ENCODE peak calls at places on chromosomes 7 and 10, in nine cellular contexts. Z, J, T, Y, G, D, R, N and X are unnamed samples.

GRCh38 chr7:130084037-130084875 is 13.9 kb downstream of the KLHDC10 start:
- DNase-seq in Y (no peak), J (no peak), G (no peak), N (no peak), T (no peak), Z (no peak), D (no peak), R (no peak), X (no peak)

GRCh38 chr10:3119796-3120459 is 52.6 kb downstream of the PFKP start:
- DNase-seq in D (no peak), J (no peak), R (no peak), Y (no peak), Z (no peak), G (peak; percentile 55), T (no peak), N (no peak), X (no peak)

GRCh38 chr7:137903382-137904169 is 56.8 kb upstream of the DGKI start:
- DNase-seq in G (peak; percentile 42), D (no peak), J (peak; percentile 80), N (peak; percentile 50), R (peak; percentile 76), Y (peak; percentile 62), Z (peak; percentile 57), T (peak; percentile 71), X (peak; percentile 55)

GRCh38 chr7:140698477-140698876 is 2.0 kb downstream of the NDUFB2 start:
- DNase-seq in J (no peak), Z (no peak), N (no peak), R (no peak), G (no peak), Y (no peak), T (no peak), D (no peak), X (no peak)

GRCh38 chr7:6271091-6271658 is 1.2 kb downstream of the CYTH3 start:
- DNase-seq in G (no peak), J (peak; percentile 38), D (no peak), Z (no peak), R (no peak), Y (peak; percentile 62), T (peak; percentile 72), N (no peak), X (peak; percentile 35)

GRCh38 chr7:118232837-118233236 is 8.3 kb downstream of the ANKRD7 start:
- DNase-seq in J (no peak), D (no peak), R (no peak), G (no peak), N (no peak), Z (no peak), Y (no peak), T (no peak), X (no peak)

GRCh38 chr7:146131701-146132100 is 15.1 kb downstream of the CNTNAP2 start:
- DNase-seq in D (no peak), J (no peak), N (no peak), Z (no peak), T (no peak), Y (no peak), R (no peak), G (no peak), X (no peak)

GRCh38 chr10:3397231-3397630 is 224.6 kb upstream of the PITRM1 start:
- DNase-seq in G (no peak), Z (no peak), D (no peak), N (no peak), Y (no peak), J (no peak), R (no peak), T (no peak), X (no peak)

GRCh38 chr10:29611796-29612381 is 22.9 kb downstream of the SVIL start:
- DNase-seq in D (no peak), J (no peak), G (no peak), R (no peak), N (no peak), Z (no peak), T (no peak), Y (no peak), X (no peak)

GRCh38 chr10:70321897-70322890 is 38.4 kb upstream of the NPFFR1 start:
- DNase-seq in J (no peak), N (no peak), T (no peak), G (no peak), D (no peak), Y (no peak), R (no peak), Z (no peak), X (peak; percentile 19)

GRCh38 chr10:96075977-96076376 is 32.6 kb downstream of the CCNJ start:
- DNase-seq in Z (no peak), N (no peak), D (no peak), Y (no peak), J (no peak), G (no peak), R (no peak), T (no peak), X (no peak)

GRCh38 chr7:43112941-43113621 is 634 bp downstream of the HECW1 start:
- DNase-seq in D (no peak), G (peak; percentile 29), Z (no peak), T (no peak), J (no peak), N (no peak), R (no peak), Y (no peak), X (no peak)

GRCh38 chr7:24609059-24609458 is 35.8 kb downstream of the PALS2 start:
- DNase-seq in Y (no peak), D (no peak), G (no peak), J (no peak), R (no peak), T (no peak), Z (no peak), N (no peak), X (no peak)

GRCh38 chr7:17396692-17397091 is 98.2 kb downstream of the AHR start:
- DNase-seq in D (no peak), Z (no peak), J (peak; percentile 18), R (no peak), Y (no peak), G (no peak), N (no peak), T (no peak), X (no peak)

GRCh38 chr10:114009281-114009996 is 34.2 kb upstream of the ADRB1 start:
- DNase-seq in N (no peak), D (no peak), G (no peak), R (no peak), Z (no peak), T (no peak), Y (no peak), J (no peak), X (no peak)

GRCh38 chr10:31188792-31189406 is 130.1 kb upstream of the ZEB1 start:
- DNase-seq in G (no peak), Y (no peak), Z (no peak), J (no peak), N (no peak), D (no peak), T (no peak), R (no peak), X (no peak)

GRCh38 chr10:30671011-30671616 is 41.6 kb upstream of the LYZL2 start:
- DNase-seq in G (peak; percentile 12), J (peak; percentile 17), N (peak; percentile 30), Y (peak; percentile 14), D (no peak), Z (peak; percentile 65), R (no peak), T (no peak), X (no peak)

GRCh38 chr7:37973915-37974314 is 53.5 kb downstream of the EPDR1 start:
- DNase-seq in Y (no peak), N (no peak), G (no peak), T (no peak), Z (no peak), R (no peak), D (no peak), J (no peak), X (no peak)
- TF ChIP-seq POLR2AphosphoS5 in Y (no peak), N (no peak), G (no peak), T (no peak), Z (no peak), R (no peak), D (no peak), J (no peak), X (no peak)

DNA sequence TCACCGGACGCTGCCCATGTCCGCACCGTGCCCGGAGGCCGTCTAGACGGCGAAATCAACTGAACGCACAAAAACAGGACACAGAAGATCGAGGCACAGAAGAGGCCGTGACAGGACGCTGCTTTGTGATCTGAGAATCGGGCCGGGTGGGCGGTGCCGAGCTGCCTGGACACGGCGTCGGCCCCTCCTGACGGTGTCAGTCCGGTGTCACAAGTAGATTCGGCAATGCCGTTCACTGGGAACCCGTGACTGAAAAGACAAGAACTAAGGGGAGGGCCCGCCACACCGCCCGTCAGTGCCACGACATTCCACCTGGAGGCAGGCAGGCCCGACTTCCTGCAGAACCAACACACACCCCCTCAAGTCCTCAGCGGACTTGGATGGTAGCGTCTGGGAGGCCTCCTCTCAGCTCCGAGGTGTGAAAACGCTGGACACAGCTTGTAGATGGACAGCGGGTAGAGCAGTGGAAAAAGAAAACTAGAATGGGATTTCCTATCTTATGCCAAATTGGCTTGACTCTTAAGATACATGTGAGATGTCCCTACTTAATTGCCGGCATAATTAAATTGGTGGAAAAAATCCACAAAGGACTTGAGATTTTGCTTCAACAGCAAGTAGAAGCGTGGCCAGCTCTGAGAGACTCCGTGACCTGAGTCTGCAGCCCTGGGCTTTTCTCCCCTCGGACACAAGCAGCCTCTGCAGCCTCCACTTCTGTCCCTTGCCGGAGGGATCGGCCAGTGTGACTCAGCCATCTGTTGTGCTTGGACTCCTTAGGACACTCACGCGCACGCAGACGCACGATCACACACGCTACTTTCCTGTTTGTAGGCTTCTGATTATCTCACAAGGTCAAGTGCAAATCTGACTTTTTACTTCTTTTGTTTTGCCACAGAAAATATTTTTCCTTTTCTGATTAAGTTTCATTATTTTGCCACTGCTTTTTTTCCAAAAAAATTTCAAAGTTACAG is 269.0 kb downstream of the DIP2C start:
- DNase-seq in T (no peak), G (no peak), N (no peak), J (no peak), Y (no peak), D (no peak), R (no peak), Z (no peak), X (no peak)
- TF ChIP-seq POLR2AphosphoS5 in T (no peak), G (no peak), N (no peak), J (no peak), Y (no peak), D (no peak), R (no peak), Z (no peak), X (no peak)

GRCh38 chr10:86779267-86780017 is 23.0 kb downstream of the BMPR1A start:
- DNase-seq in Y (no peak), G (no peak), N (no peak), T (no peak), R (no peak), Z (no peak), J (no peak), D (no peak), X (no peak)
- TF ChIP-seq POLR2AphosphoS5 in Y (no peak), G (no peak), N (no peak), T (no peak), R (no peak), Z (no peak), J (no peak), D (no peak), X (no peak)

GRCh38 chr7:37208528-37208927 is 240.1 kb downstream of the ELMO1 start:
- DNase-seq in T (peak; percentile 61), Y (peak; percentile 54), J (no peak), N (no peak), R (peak; percentile 26), G (peak; percentile 24), Z (peak; percentile 43), D (peak; percentile 94), X (peak; percentile 58)
- TF ChIP-seq POLR2AphosphoS5 in T (peak; percentile 28), Y (peak; percentile 33), J (no peak), N (no peak), R (no peak), G (no peak), Z (no peak), D (peak; percentile 81), X (peak; percentile 25)

GRCh38 chr7:40008218-40008815 is 58.3 kb downstream of the CDK13 start:
- DNase-seq in J (no peak), D (no peak), Y (no peak), G (no peak), N (no peak), T (no peak), Z (no peak), R (no peak), X (no peak)
- TF ChIP-seq POLR2AphosphoS5 in J (no peak), D (peak; percentile 8), Y (no peak), G (no peak), N (no peak), T (no peak), Z (no peak), R (no peak), X (no peak)